ENCODE peak calls at places on chromosomes 5 and 9, in five cellular contexts. P, Y, M, S and Z are unnamed samples. For H3K36me3, the result is how much of the 10 kb centered on the place peaks cover.

GRCh38 chr5:121273818-121274433 is 577.8 kb upstream of the FTMT start:
- DNase-seq in P (no peak), S (no peak), Y (peak), M (peak), Z (no peak)

GRCh38 chr5:115456056-115456455 is 88.5 kb downstream of the FEM1C start:
- DNase-seq in Y (no peak), S (no peak), M (no peak), P (no peak), Z (no peak)

GRCh38 chr9:20228096-20228495 is 394.2 kb downstream of the MLLT3 start:
- DNase-seq in Y (no peak), P (no peak), M (no peak), S (no peak), Z (no peak)

GRCh38 chr5:146034605-146035004 is 70.8 kb downstream of the PLAC8L1 start:
- DNase-seq in S (no peak), P (no peak), M (no peak), Y (no peak), Z (no peak)

GRCh38 chr5:124504081-124504916 is 242.1 kb downstream of the ZNF608 start:
- DNase-seq in Y (no peak), P (no peak), M (no peak), S (no peak), Z (no peak)

GRCh38 chr5:134603059-134603458 is 29.6 kb downstream of the SAR1B start:
- DNase-seq in Y (no peak), S (no peak), M (no peak), P (no peak), Z (no peak)

GRCh38 chr9:70006299-70006698 is 37.3 kb upstream of the MAMDC2 start:
- DNase-seq in Y (no peak), S (no peak), M (no peak), P (no peak), Z (no peak)

GRCh38 chr9:106432631-106433030 is 430.3 kb upstream of the ZNF462 start:
- DNase-seq in P (no peak), M (no peak), S (no peak), Y (no peak), Z (no peak)

GRCh38 chr5:76852716-76853115 is 2.9 kb downstream of the S100Z start:
- DNase-seq in Y (no peak), S (no peak), P (no peak), M (no peak), Z (no peak)

GRCh38 chr5:60521379-60522298 is 178.3 kb downstream of the DEPDC1B start:
- DNase-seq in S (no peak), Y (no peak), P (no peak), M (no peak), Z (no peak)

GRCh38 chr5:174159327-174160247 is 114.1 kb downstream of the NSG2 start:
- DNase-seq in M (no peak), P (no peak), Y (no peak), S (no peak), Z (no peak)

GRCh38 chr5:36442796-36443195 is 141.1 kb upstream of the RANBP3L start:
- DNase-seq in M (no peak), P (no peak), Y (peak), S (no peak), Z (no peak)

GRCh38 chr5:154771383-154771901 is 16.3 kb downstream of the LARP1 start:
- DNase-seq in P (no peak), M (no peak), S (peak), Y (peak), Z (peak)

GRCh38 chr5:178683758-178684157 is 46.7 kb downstream of the ZNF354A start:
- DNase-seq in P (no peak), M (no peak), S (no peak), Y (no peak), Z (no peak)

GRCh38 chr9:6692891-6693361 is 47.4 kb upstream of the GLDC start:
- DNase-seq in M (no peak), S (no peak), P (no peak), Y (no peak), Z (no peak)

GRCh38 chr5:79236364-79236969 is 536 bp downstream of the JMY start:
- DNase-seq in P (no peak), M (no peak), S (peak), Y (no peak), Z (no peak)

GRCh38 chr9:137878146-137878941 is 762 bp downstream of the CACNA1B start:
- DNase-seq in S (peak), P (no peak), Y (peak), M (no peak), Z (no peak)

GRCh38 chr5:43555895-43556606 is 826 bp downstream of the PAIP1 start:
- DNase-seq in Y (peak), P (peak), S (peak), M (peak), Z (peak)

GRCh38 chr5:54704341-54704740 is 186.8 kb downstream of the SNX18 start:
- DNase-seq in M (no peak), P (no peak), Y (no peak), S (no peak), Z (no peak)
- TF ChIP-seq POLR2AphosphoS5 in M (no peak), P (no peak), Y (no peak), S (no peak), Z (no peak)

DNA sequence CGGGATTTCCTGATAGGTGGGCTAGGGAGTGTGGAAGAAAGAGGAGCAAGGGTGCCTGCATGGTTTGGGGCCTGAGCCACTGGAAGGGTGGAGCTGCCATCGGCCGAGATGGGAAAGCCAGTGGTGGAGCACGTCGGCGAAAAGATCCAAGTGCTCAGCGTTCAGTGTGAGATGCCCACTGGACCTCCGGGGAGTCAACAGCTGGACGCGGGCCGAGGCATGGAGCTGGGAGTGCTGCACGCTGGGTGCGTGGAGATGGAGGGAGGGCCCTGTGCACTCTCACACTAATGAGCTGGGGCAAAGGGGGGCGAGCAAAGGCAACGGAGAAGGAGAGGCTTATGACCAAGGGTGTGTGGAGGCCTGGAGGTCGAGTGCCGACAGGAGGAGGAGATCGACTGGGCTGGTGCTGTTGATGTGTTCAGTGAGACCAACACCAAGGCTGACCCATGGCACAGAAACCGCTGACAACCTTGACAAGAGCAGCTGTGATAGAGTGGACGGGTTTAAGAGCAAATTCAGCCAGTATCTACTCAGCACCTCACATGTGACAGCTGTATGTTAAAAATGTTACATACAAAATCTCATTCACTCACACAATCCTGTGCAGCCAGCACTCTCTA is 85.7 kb downstream of the STK10 start:
- DNase-seq in S (no peak), M (no peak), P (peak), Y (no peak), Z (no peak)
- H3K36me3 ChIP-seq in S (under half), M (under half), P (half or more), Y (under half), Z (under half)

GRCh38 chr5:140548300-140548688 is 832 bp downstream of the EIF4EBP3 start:
- DNase-seq in S (no peak), M (no peak), Y (no peak), P (no peak), Z (no peak)

GRCh38 chr5:140547508-140548299 is at the start of gene EIF4EBP3:
- DNase-seq in Y (peak), P (peak), S (peak), M (peak), Z (peak)

GRCh38 chr5:140548791-140549190 is 1.3 kb downstream of the EIF4EBP3 start:
- DNase-seq in S (no peak), P (no peak), M (no peak), Y (no peak), Z (peak)

GRCh38 chr5:140550147-140551079 is 3.0 kb downstream of the EIF4EBP3 start:
- DNase-seq in S (no peak), M (no peak), P (no peak), Y (no peak), Z (peak)

GRCh38 chr5:140549237-140550144 is 2.0 kb downstream of the EIF4EBP3 start:
- DNase-seq in P (no peak), Y (peak), S (peak), M (no peak), Z (peak)
- TF ChIP-seq POLR2AphosphoS5 in P (peak), Y (no peak), S (peak), M (no peak), Z (no peak)

GRCh38 chr9:129013674-129014073 is 14.5 kb downstream of the SH3GLB2 start:
- DNase-seq in Y (no peak), P (no peak), M (no peak), S (no peak), Z (no peak)
- H3K36me3 ChIP-seq in Y (under half), P (half or more), M (under half), S (under half), Z (under half)

DNA sequence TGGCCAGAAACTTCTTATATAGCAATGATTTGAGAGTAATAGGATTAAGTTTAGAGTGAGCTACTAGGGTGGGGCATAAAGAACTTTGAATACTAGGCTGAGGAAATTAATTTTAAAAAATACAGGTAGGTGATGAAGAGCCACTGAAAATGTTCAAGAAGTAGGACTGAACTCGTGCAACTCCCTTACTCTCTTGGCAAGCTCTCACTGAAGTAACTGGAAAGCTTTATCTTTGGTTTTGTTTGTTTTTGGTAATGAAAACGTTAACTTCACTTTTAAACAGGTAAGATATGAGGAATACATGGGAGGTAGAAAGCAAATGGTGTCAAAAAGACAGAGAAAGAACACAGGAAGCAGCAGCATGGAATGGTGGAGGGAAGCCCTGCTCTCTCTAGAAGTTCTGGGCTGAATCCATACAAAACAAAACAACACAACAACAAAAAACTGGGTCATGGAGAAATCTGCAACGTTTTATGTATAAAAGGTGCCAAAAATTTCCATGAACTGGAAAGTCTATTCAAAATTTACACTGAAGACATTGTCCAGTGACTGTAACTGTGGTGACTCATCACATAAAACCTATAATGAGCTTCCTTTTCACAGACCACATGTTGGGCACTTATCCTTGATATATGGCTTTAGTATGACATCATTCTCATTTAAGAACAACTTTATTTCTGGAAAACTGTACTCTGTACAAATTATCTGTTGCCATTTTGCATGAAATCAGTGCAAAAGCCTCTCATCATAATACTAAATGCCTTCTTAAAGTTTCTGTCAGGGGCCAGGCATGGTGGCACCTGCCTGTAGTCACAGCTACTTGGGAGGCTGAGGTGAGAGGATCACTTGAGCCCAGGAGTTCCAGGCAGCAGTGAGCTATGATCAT is 91.2 kb upstream of the CHD1 start:
- DNase-seq in S (no peak), P (no peak), Y (peak), M (peak), Z (no peak)
- TF ChIP-seq POLR2AphosphoS5 in S (peak), P (no peak), Y (no peak), M (no peak), Z (peak)

GRCh38 chr9:68861436-68861835 is 152.5 kb downstream of the PRKACG start:
- DNase-seq in S (no peak), P (no peak), M (no peak), Y (no peak), Z (no peak)
- H3K36me3 ChIP-seq in S (under half), P (under half), M (under half), Y (under half), Z (under half)

GRCh38 chr9:99576002-99576401 is 245.7 kb upstream of the NR4A3 start:
- DNase-seq in S (no peak), Y (no peak), P (no peak), M (peak), Z (no peak)

GRCh38 chr9:99573883-99574282 is 247.8 kb upstream of the NR4A3 start:
- DNase-seq in P (no peak), Y (no peak), S (no peak), M (no peak), Z (no peak)

GRCh38 chr9:99573052-99573451 is 248.6 kb upstream of the NR4A3 start:
- DNase-seq in P (no peak), Y (no peak), M (no peak), S (no peak), Z (no peak)

GRCh38 chr9:99569840-99570239 is 251.8 kb upstream of the NR4A3 start:
- DNase-seq in M (no peak), S (no peak), P (no peak), Y (no peak), Z (no peak)

GRCh38 chr9:99572529-99572928 is 249.2 kb upstream of the NR4A3 start:
- DNase-seq in P (no peak), Y (no peak), M (no peak), S (no peak), Z (no peak)
- TF ChIP-seq POLR2AphosphoS5 in P (no peak), Y (no peak), M (no peak), S (no peak), Z (no peak)

GRCh38 chr5:168408561-168409321 is 77.5 kb upstream of the RARS1 start:
- DNase-seq in S (no peak), Y (no peak), M (no peak), P (peak), Z (no peak)

GRCh38 chr5:168413596-168413995 is 72.7 kb upstream of the RARS1 start:
- DNase-seq in Y (no peak), M (no peak), S (no peak), P (no peak), Z (no peak)

GRCh38 chr5:168413062-168413461 is 73.2 kb upstream of the RARS1 start:
- DNase-seq in Y (no peak), M (no peak), S (no peak), P (peak), Z (no peak)

GRCh38 chr5:168409601-168410458 is 76.4 kb upstream of the RARS1 start:
- DNase-seq in S (no peak), M (no peak), P (peak), Y (no peak), Z (no peak)

DNA sequence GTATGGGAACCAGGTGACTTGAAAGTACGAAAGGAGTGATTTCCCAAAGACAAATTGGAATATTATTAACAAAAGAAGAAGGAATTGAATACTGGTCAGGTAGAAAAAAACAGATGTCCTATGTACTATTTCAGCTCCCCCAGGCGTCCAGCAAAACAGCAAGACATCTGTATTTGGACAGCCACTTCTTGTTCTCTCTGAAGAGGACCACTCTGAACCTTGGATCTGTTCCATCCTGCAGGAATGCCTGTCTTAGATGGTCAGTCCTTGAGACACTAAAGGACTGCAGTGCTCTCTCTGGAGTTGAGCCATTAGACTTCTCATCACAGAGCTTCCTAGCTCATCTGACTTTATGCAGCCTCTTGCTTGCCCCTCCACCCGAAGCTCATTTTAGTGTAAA is 74.4 kb upstream of the RARS1 start:
- DNase-seq in M (no peak), P (no peak), S (no peak), Y (no peak), Z (no peak)
- H3K36me3 ChIP-seq in M (under half), P (under half), S (under half), Y (under half), Z (under half)

GRCh38 chr9:27539479-27540441 is 10.1 kb upstream of the MOB3B start:
- DNase-seq in M (peak), P (no peak), Y (no peak), S (no peak), Z (peak)
- TF ChIP-seq POLR2AphosphoS5 in M (no peak), P (no peak), Y (no peak), S (no peak), Z (peak)

GRCh38 chr9:127763918-127764384 is 14.5 kb downstream of the SH2D3C start:
- DNase-seq in S (no peak), Y (peak), M (peak), P (no peak), Z (no peak)
- H3K36me3 ChIP-seq in S (under half), Y (under half), M (under half), P (half or more), Z (under half)